ENCODE peak calls at places on chromosomes 6 and 20, in five cellular contexts. Q is mesothelial cell of epicardium, C is mucosa of descending colon, D is cardiac fibroblast, P is HCT116. A is an unnamed sample.

GRCh38 chr20:32463642-32464400 is 105.7 kb downstream of the ASXL1 start:
- DNase-seq in Q (no peak), C (peak), D (no peak), P (no peak), A (peak)

GRCh38 chr20:63366658-63367360 is 5.7 kb upstream of the CHRNA4 start:
- DNase-seq in Q (no peak), C (no peak), D (no peak), P (no peak), A (no peak)

GRCh38 chr6:158569036-158569435 is 9.1 kb downstream of the TMEM181 start:
- DNase-seq in Q (no peak), C (no peak), D (no peak), P (no peak), A (no peak)

GRCh38 chr6:34021839-34022190 is 124.1 kb downstream of the GRM4 start:
- DNase-seq in Q (no peak), C (peak), D (no peak), P (no peak), A (no peak)

GRCh38 chr6:99613398-99613704 is 6.7 kb downstream of the PRDM13 start:
- DNase-seq in Q (peak), C (peak), D (peak), P (no peak), A (peak)

GRCh38 chr20:57941572-57942381 is 232.0 kb upstream of the PMEPA1 start:
- DNase-seq in Q (no peak), C (peak), D (no peak), P (no peak), A (no peak)

GRCh38 chr20:57723816-57724215 is 14.0 kb upstream of the PMEPA1 start:
- DNase-seq in Q (no peak), C (no peak), D (no peak), P (no peak), A (no peak)

GRCh38 chr20:10356628-10357027 is 77.4 kb downstream of the MKKS start:
- DNase-seq in Q (no peak), C (no peak), D (no peak), P (no peak), A (no peak)

GRCh38 chr6:157471895-157472686 is 91.1 kb downstream of the ZDHHC14 start:
- DNase-seq in Q (peak), C (no peak), D (no peak), P (no peak), A (no peak)

GRCh38 chr6:147201885-147202515 is 2.2 kb upstream of the STXBP5 start:
- DNase-seq in Q (no peak), C (peak), D (peak), P (no peak), A (peak)

GRCh38 chr6:157269261-157269794 is 54.0 kb downstream of the TMEM242 start:
- DNase-seq in Q (peak), C (peak), D (peak), P (no peak), A (no peak)

GRCh38 chr20:17210387-17210786 is 16.5 kb upstream of the PCSK2 start:
- DNase-seq in Q (no peak), C (no peak), D (no peak), P (no peak), A (no peak)

GRCh38 chr6:72616406-72617015 is 5.4 kb upstream of the KCNQ5 start:
- DNase-seq in Q (no peak), C (no peak), D (peak), P (no peak), A (no peak)

GRCh38 chr6:75963569-75963968 is 108.9 kb downstream of the IMPG1 start:
- DNase-seq in Q (no peak), C (no peak), D (no peak), P (no peak), A (no peak)

GRCh38 chr20:38941726-38942389 is 15.6 kb downstream of the FAM83D start:
- DNase-seq in Q (no peak), C (no peak), D (no peak), P (no peak), A (no peak)
- TF ChIP-seq CTCF in Q (no peak), C (no peak), D (no peak), P (peak), A (peak)

GRCh38 chr20:45448250-45448649 is 21.3 kb upstream of the WFDC2 start:
- DNase-seq in Q (no peak), C (no peak), D (no peak), P (no peak), A (no peak)

GRCh38 chr20:45449528-45449927 is 20.0 kb upstream of the WFDC2 start:
- DNase-seq in Q (no peak), C (no peak), D (no peak), P (no peak), A (no peak)

GRCh38 chr20:45452772-45453171 is 16.8 kb upstream of the WFDC2 start:
- DNase-seq in Q (no peak), C (no peak), D (no peak), P (no peak), A (no peak)

GRCh38 chr20:45452238-45452637 is 17.3 kb upstream of the WFDC2 start:
- DNase-seq in Q (no peak), C (no peak), D (no peak), P (no peak), A (no peak)

GRCh38 chr20:45450097-45450818 is 19.3 kb upstream of the WFDC2 start:
- DNase-seq in Q (no peak), C (peak), D (peak), P (peak), A (no peak)
- TF ChIP-seq CTCF in Q (peak), C (peak), D (peak), P (peak), A (peak)

DNA sequence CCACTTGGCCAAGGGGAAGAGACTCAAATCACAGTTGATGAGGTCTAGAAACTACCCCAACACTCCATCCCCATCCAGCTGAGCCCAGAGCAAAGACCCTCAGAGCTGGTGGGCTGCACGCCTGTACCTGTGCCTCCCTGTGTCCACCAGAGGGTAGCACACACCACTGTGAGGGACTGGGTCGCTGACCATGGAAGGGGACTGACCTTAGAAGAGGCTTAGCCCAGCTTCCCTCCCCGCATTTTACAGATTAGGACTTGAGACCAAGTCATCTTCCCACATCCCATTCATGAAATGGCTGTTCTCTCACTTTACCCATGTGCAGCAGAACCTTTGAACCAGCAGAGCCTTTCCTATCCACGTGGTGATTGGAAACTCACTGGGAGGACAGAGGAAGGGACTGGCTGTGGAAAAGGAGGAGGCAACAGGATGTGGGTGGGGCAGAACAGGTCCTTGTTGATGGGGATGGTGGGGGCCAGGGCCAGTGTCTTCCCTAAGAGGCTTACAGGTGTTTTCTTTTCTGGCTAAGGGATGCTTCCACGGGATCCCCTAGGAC is 44.3 kb downstream of the CPXM1 start:
- DNase-seq in Q (no peak), C (peak), D (peak), P (peak), A (peak)
- TF ChIP-seq CTCF in Q (no peak), C (no peak), D (peak), P (peak), A (peak)

GRCh38 chr6:82712826-82713225 is 349.2 kb downstream of the TPBG start:
- DNase-seq in Q (no peak), C (no peak), D (peak), P (no peak), A (no peak)
- TF ChIP-seq CTCF in Q (peak), C (no peak), D (peak), P (peak), A (peak)

GRCh38 chr6:35948725-35949124 is 27.8 kb upstream of the SRPK1 start:
- DNase-seq in Q (no peak), C (no peak), D (peak), P (peak), A (peak)
- TF ChIP-seq CTCF in Q (no peak), C (no peak), D (peak), P (peak), A (no peak)